ENCODE peak calls at places on chromosome 22, in seven cellular contexts. I is neuronal stem cell; Q is GM23338; S is CD8-positive, alpha-beta memory T cell; C is body of pancreas; G is A673; F is adipocyte. O is an unnamed sample. For H3K27me3 and H3K36me3, the result is how much of the 10 kb centered on the place peaks cover.

GRCh38 chr22:49320714-49321476 is 506.8 kb downstream of the BRD1 start:
- DNase-seq in I (no peak), Q (no peak), S (no peak), C (no peak), G (no peak), F (no peak), O (no peak)

GRCh38 chr22:42277988-42278776 is 7.7 kb upstream of the TCF20 start:
- DNase-seq in I (no peak), Q (no peak), S (no peak), C (peak), G (peak), F (peak), O (peak)

GRCh38 chr22:42909363-42910058 is 52.4 kb upstream of the ARFGAP3 start:
- DNase-seq in I (no peak), Q (no peak), S (no peak), C (no peak), G (no peak), F (no peak), O (no peak)

GRCh38 chr22:33706100-33706499 is 214.2 kb downstream of the LARGE1 start:
- DNase-seq in I (no peak), Q (peak), S (no peak), C (no peak), G (no peak), F (no peak), O (peak)

GRCh38 chr22:18104566-18104965 is 6.0 kb upstream of the TUBA8 start:
- DNase-seq in I (no peak), Q (no peak), S (no peak), C (no peak), G (peak), F (no peak), O (no peak)

GRCh38 chr22:49148895-49149418 is 678.7 kb downstream of the BRD1 start:
- DNase-seq in I (no peak), Q (no peak), S (no peak), C (no peak), G (no peak), F (no peak), O (no peak)

GRCh38 chr22:35380537-35381423 is at the start of gene HMOX1:
- DNase-seq in I (peak), Q (peak), S (peak), C (peak), G (peak), F (peak), O (peak)

GRCh38 chr22:49228431-49229037 is 599.1 kb downstream of the BRD1 start:
- DNase-seq in I (no peak), Q (no peak), S (no peak), C (no peak), G (no peak), F (no peak), O (no peak)

GRCh38 chr22:41909290-41910049 is 5.4 kb downstream of the SHISA8 start:
- DNase-seq in I (no peak), Q (peak), S (no peak), C (no peak), G (no peak), F (no peak), O (peak)

GRCh38 chr22:30695871-30696655 is 1.4 kb downstream of the OSBP2 start:
- DNase-seq in I (no peak), Q (no peak), S (no peak), C (no peak), G (no peak), F (no peak), O (no peak)

GRCh38 chr22:47944941-47945340 is 1182.5 kb downstream of the TBC1D22A start:
- DNase-seq in I (no peak), Q (no peak), S (no peak), C (no peak), G (no peak), F (no peak), O (no peak)

GRCh38 chr22:41597635-41597953 is 8.0 kb upstream of the PMM1 start:
- DNase-seq in I (no peak), Q (no peak), S (no peak), C (no peak), G (no peak), F (no peak), O (no peak)

GRCh38 chr22:48840112-48840949 is 987.3 kb downstream of the BRD1 start:
- DNase-seq in I (no peak), Q (no peak), S (no peak), C (no peak), G (no peak), F (no peak), O (no peak)

GRCh38 chr22:32132783-32133182 is 26.3 kb downstream of the C22orf42 start:
- DNase-seq in I (no peak), Q (no peak), S (no peak), C (no peak), G (no peak), F (no peak), O (no peak)

GRCh38 chr22:32127904-32128303 is 31.2 kb downstream of the C22orf42 start:
- DNase-seq in I (no peak), Q (peak), S (no peak), C (no peak), G (no peak), F (no peak), O (peak)

GRCh38 chr22:32130464-32130863 is 28.6 kb downstream of the C22orf42 start:
- DNase-seq in I (no peak), Q (no peak), S (no peak), C (no peak), G (no peak), F (no peak), O (no peak)

DNA sequence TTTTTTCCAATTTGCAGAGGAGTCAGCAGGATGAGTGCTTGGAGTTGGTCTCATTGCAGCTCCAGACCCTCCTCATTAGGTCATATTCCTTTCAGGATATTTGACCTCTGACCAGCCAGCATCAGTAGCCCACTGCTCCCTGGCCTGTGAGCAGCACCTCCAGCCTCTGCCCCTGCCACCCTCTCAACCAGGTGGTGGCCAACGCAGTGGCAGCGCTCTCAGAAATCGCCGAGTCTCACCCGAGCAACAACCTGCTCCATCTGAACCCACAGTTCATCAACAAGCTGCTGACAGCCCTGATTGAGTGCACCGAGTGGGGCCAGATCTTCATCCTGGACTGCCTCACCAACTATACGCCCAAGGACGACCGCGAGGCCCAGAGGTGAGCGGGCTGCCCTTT is 27.0 kb downstream of the C22orf42 start:
- DNase-seq in I (no peak), Q (no peak), S (no peak), C (no peak), G (no peak), F (no peak), O (no peak)
- H3K4me3 ChIP-seq in I (no peak), Q (no peak), S (no peak), C (no peak), G (no peak), F (no peak), O (no peak)

DNA sequence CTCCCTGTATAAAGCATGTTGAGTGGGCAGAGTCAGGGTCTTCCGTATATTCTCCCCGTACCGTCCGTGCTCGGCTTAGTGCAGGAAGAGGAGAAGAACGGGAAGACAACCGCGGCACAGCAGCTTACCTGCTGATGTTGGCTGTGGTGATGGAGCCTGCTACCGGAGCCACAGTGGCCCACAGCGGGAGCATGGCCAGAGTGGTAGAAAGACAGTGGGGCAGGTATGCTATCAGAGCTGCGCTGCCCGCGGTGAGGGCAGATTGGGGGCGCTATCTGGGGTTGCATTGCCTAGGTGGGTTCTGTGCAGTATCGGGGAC is 120.7 kb upstream of the VPREB1 start:
- DNase-seq in I (no peak), Q (no peak), S (no peak), C (no peak), G (no peak), F (no peak), O (no peak)
- H3K27me3 ChIP-seq in I (under half), Q (half or more), S (under half), C (under half), G (under half), F (under half), O (half or more)

GRCh38 chr22:43980579-43980978 is 25.3 kb downstream of the SAMM50 start:
- DNase-seq in I (no peak), Q (no peak), S (no peak), C (no peak), G (no peak), F (no peak), O (no peak)
- H3K36me3 ChIP-seq in I (half or more), Q (under half), S (under half), C (under half), G (under half), F (half or more), O (under half)

DNA sequence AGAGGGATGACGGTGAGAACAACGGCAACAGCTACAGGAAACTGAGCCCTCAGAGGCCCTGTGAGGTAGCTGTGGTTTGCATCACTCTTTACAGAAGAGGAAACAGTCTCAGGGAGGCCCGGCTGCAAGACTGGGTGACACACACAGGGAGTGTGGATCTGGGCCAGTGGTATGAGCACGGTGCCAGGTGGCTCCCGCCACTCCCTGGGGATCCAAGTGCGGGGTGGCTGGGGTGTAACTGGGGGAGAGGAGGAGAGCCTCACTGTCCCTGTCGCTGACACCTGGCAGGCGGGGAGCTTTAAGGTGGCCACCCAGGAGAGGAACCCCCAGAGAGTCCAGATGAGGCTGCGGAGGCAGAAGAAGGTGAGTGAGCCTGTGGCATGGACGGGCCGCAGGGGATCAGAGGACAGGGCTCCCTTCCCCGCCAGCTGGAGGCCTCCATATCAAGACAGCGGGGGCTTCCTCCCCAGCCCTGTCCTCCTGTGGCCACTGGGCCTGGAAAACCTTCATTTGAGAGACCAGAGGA is 5.6 kb downstream of the RGL4 start:
- DNase-seq in I (no peak), Q (no peak), S (peak), C (peak), G (no peak), F (no peak), O (peak)
- H3K4me3 ChIP-seq in I (no peak), Q (no peak), S (peak), C (no peak), G (no peak), F (no peak), O (no peak)

GRCh38 chr22:24685804-24686203 is 82.8 kb downstream of the GGT1 start:
- DNase-seq in I (peak), Q (peak), S (no peak), C (no peak), G (no peak), F (no peak), O (peak)
- H3K27me3 ChIP-seq in I (under half), Q (under half), S (under half), C (under half), G (under half), F (under half), O (under half)

GRCh38 chr22:36510966-36511881 is 4.4 kb upstream of the FOXRED2 start:
- DNase-seq in I (no peak), Q (peak), S (no peak), C (peak), G (peak), F (peak), O (peak)
- H3K36me3 ChIP-seq in I (half or more), Q (half or more), S (under half), C (under half), G (half or more), F (half or more), O (under half)

DNA sequence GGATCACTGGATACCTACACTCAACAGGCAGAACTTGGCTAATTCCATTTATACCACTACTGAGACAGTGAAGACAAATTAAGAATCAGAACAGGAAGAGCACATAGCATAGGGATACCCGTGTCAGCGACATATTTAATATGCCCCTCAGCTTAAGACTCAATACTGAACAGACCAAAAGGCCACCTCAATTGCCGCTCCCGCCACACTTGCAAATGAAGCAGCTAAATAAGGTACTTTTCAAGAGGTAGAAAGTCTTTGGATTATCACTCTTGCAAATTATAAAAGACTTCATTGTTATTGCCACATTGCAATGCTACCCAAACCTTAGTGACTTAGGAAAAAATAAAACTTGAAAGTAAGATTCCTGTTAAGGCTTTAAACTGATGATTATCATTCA is 3.1 kb downstream of the DDX17 start:
- DNase-seq in I (no peak), Q (no peak), S (no peak), C (no peak), G (no peak), F (no peak), O (no peak)
- H3K4me3 ChIP-seq in I (peak), Q (peak), S (peak), C (no peak), G (peak), F (peak), O (no peak)

GRCh38 chr22:45977551-45978274 is 751 bp upstream of the WNT7B start:
- DNase-seq in I (peak), Q (peak), S (no peak), C (no peak), G (no peak), F (peak), O (peak)
- H3K27me3 ChIP-seq in I (half or more), Q (half or more), S (under half), C (under half), G (half or more), F (under half), O (half or more)

GRCh38 chr22:16783930-16784354 is 41.3 kb downstream of the XKR3 start:
- DNase-seq in I (no peak), Q (peak), S (no peak), C (no peak), G (peak), F (no peak), O (peak)
- H3K36me3 ChIP-seq in I (under half), Q (under half), S (under half), C (under half), G (under half), F (under half), O (under half)

GRCh38 chr22:20435436-20436308 is 2.0 kb downstream of the SCARF2 start:
- DNase-seq in I (no peak), Q (no peak), S (no peak), C (no peak), G (no peak), F (peak), O (no peak)
- H3K4me3 ChIP-seq in I (peak), Q (peak), S (no peak), C (no peak), G (peak), F (peak), O (peak)

O was measured in H7.